ENCODE peak calls at places on chromosomes 5 and 9, in seven cellular contexts. K is SK-N-SH, I is OCI-LY7, C is hepatocyte, M is GM23248, H is MM.1S, P is HCT116. Q is an unnamed sample.

GRCh38 chr9:96493757-96494156 is 43.8 kb downstream of the HABP4 start:
- DNase-seq in K (no peak), I (no peak), C (no peak), M (no peak), H (no peak), P (no peak), Q (no peak)

GRCh38 chr5:117877731-117878130 is 1110.6 kb downstream of the DTWD2 start:
- DNase-seq in K (no peak), I (no peak), C (no peak), M (no peak), H (no peak), P (no peak), Q (no peak)

GRCh38 chr5:154179846-154180710 is 10.5 kb upstream of the GALNT10 start:
- DNase-seq in K (peak; percentile 64), I (peak; percentile 71), C (peak; percentile 76), M (peak; percentile 82), H (peak; percentile 75), P (peak; percentile 40), Q (peak; percentile 85)

GRCh38 chr9:18665947-18666346 is 192.0 kb downstream of the ADAMTSL1 start:
- DNase-seq in K (no peak), I (no peak), C (no peak), M (peak; percentile 25), H (no peak), P (no peak), Q (no peak)

GRCh38 chr9:74770508-74771261 is 117.0 kb downstream of the TRPM6 start:
- DNase-seq in K (peak; percentile 62), I (peak; percentile 71), C (peak; percentile 35), M (peak; percentile 41), H (peak; percentile 56), P (peak; percentile 47), Q (peak; percentile 89)

GRCh38 chr9:136171009-136171800 is 33.7 kb downstream of the LHX3 start:
- DNase-seq in K (no peak), I (no peak), C (peak; percentile 71), M (no peak), H (no peak), P (no peak), Q (peak; percentile 87)

GRCh38 chr5:102152906-102153787 is 142.9 kb downstream of the SLCO4C1 start:
- DNase-seq in K (peak; percentile 69), I (peak; percentile 11), C (peak; percentile 58), M (peak; percentile 42), H (peak; percentile 28), P (peak; percentile 35), Q (peak; percentile 76)

GRCh38 chr5:980941-981340 is 27.7 kb upstream of the NKD2 start:
- DNase-seq in K (no peak), I (no peak), C (peak; percentile 23), M (peak; percentile 53), H (no peak), P (no peak), Q (no peak)

GRCh38 chr9:70418822-70419545 is 4.5 kb upstream of the KLF9 start:
- DNase-seq in K (peak; percentile 84), I (peak; percentile 83), C (peak; percentile 96), M (peak; percentile 99), H (peak; percentile 87), P (peak; percentile 80), Q (peak; percentile 81)

GRCh38 chr5:140631831-140632365 is 1.1 kb downstream of the CD14 start:
- DNase-seq in K (no peak), I (no peak), C (no peak), M (no peak), H (peak; percentile 17), P (no peak), Q (peak; percentile 8)

GRCh38 chr9:14080940-14081621 is 232.9 kb downstream of the NFIB start:
- DNase-seq in K (no peak), I (peak; percentile 22), C (no peak), M (peak; percentile 9), H (no peak), P (no peak), Q (peak; percentile 13)

DNA sequence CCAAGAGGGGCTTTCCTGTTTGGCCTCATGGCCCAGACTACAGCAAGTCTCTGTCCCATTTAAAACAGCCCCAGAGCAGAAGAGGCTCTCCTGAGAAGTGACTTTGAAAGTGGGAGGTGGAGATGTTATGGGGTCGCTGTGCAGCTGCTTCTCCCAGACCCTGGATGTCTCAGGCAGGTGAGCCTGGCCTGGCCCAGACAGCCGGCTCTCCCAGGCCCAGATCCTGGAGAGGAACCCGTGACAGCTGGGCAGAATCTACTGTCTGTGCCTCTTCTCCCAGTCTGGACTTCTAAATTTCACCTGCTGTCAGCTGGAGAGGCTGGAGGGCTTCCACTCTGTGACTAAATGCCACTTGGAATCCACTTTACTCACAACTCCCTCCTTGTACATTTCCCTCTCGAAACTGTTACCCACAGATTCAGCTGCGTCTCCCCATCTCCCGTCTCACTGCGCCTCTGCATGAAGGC is 20.5 kb downstream of the FAM78A start:
- DNase-seq in K (no peak), I (no peak), C (no peak), M (no peak), H (no peak), P (no peak), Q (no peak)
- H3K4me2 ChIP-seq in K (no peak overlapping the region), I (peak overlapping the region; percentile 71), C (no peak overlapping the region), M (peak overlapping the region; percentile 79), H (peak overlapping the region; percentile 85), P (no peak overlapping the region), Q (no peak overlapping the region)

GRCh38 chr5:40797273-40798011 is 732 bp downstream of the PRKAA1 start:
- DNase-seq in K (peak; percentile 91), I (peak; percentile 75), C (peak; percentile 82), M (peak; percentile 80), H (peak; percentile 76), P (peak; percentile 24), Q (peak; percentile 80)

GRCh38 chr5:40796487-40796889 is 1.7 kb downstream of the PRKAA1 start:
- DNase-seq in K (no peak), I (peak; percentile 5), C (no peak), M (peak; percentile 76), H (no peak), P (no peak), Q (no peak)

GRCh38 chr5:40798012-40798855 is at the start of gene PRKAA1:
- DNase-seq in K (peak; percentile 98), I (peak; percentile 89), C (peak; percentile 97), M (peak; percentile 95), H (peak; percentile 90), P (peak; percentile 61), Q (peak; percentile 93)

GRCh38 chr5:40799248-40799647 is 1.1 kb upstream of the PRKAA1 start:
- DNase-seq in K (no peak), I (no peak), C (no peak), M (peak; percentile 21), H (no peak), P (no peak), Q (no peak)

GRCh38 chr5:40798856-40799210 is 659 bp upstream of the PRKAA1 start:
- DNase-seq in K (no peak), I (no peak), C (no peak), M (no peak), H (no peak), P (no peak), Q (no peak)
- TF ChIP-seq EZH2phosphoT487 in K (no peak), I (no peak), C (no peak), M (no peak), H (no peak), P (no peak), Q (no peak)

GRCh38 chr5:58886315-58887207 is 303.7 kb downstream of the RAB3C start:
- DNase-seq in K (peak; percentile 72), I (peak; percentile 57), C (peak; percentile 83), M (peak; percentile 76), H (peak; percentile 64), P (peak; percentile 28), Q (peak; percentile 88)
- H3K4me2 ChIP-seq in K (no peak overlapping the region), I (no peak overlapping the region), C (no peak overlapping the region), M (no peak overlapping the region), H (peak overlapping the region; percentile 25), P (no peak overlapping the region), Q (no peak overlapping the region)

GRCh38 chr9:21589344-21590056 is 107.4 kb upstream of the IFNE start:
- DNase-seq in K (no peak), I (no peak), C (no peak), M (no peak), H (no peak), P (peak; percentile 60), Q (no peak)

GRCh38 chr9:21585756-21586752 is 103.9 kb upstream of the IFNE start:
- DNase-seq in K (no peak), I (no peak), C (no peak), M (peak; percentile 43), H (no peak), P (no peak), Q (no peak)

GRCh38 chr9:21592063-21592338 is 109.9 kb upstream of the IFNE start:
- DNase-seq in K (no peak), I (no peak), C (no peak), M (no peak), H (no peak), P (no peak), Q (no peak)

GRCh38 chr9:21590058-21590996 is 108.2 kb upstream of the IFNE start:
- DNase-seq in K (no peak), I (no peak), C (no peak), M (peak; percentile 50), H (no peak), P (no peak), Q (no peak)

DNA sequence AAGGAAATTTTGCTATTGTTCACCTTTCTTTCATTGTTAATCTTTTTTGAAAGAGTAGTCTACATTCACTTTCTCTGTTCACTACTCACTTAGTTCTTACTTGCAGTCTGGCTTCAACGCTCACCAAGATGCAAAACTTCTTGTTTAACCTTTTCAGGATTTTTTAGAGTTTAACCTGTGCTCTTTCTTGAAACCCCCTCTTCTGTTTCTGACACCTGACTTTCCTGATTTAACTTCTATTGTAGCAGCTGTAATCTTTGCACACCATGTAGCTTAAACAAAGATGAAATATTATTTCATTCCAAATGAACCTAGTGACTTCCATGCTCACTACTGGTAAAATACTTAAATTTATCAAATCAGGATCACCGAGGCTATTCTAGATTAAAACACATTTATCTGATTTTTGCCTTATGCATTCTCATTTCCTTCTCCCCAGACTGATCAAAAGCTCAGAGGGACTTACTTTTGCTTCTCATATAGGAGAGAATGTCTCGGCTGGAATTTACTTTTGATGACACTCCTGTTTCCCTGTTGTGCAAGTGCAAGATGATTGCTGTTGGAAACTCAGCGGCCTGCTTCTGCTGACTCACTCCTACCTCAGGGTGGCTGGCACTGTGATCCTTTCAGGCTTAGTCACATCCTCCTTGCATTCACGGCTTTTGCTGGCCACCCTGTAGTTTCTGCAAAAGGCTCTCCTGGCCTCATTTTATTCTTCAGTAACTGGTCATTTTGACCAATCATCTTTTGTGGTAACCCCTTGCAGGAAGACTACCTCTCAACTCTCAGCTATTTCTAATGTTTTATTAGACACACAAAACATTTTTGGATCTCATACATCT is 109.3 kb upstream of the IFNE start:
- DNase-seq in K (no peak), I (no peak), C (peak; percentile 85), M (peak; percentile 99), H (no peak), P (peak; percentile 94), Q (peak; percentile 53)
- TF ChIP-seq EZH2phosphoT487 in K (no peak), I (no peak), C (no peak), M (no peak), H (no peak), P (no peak), Q (no peak)

DNA sequence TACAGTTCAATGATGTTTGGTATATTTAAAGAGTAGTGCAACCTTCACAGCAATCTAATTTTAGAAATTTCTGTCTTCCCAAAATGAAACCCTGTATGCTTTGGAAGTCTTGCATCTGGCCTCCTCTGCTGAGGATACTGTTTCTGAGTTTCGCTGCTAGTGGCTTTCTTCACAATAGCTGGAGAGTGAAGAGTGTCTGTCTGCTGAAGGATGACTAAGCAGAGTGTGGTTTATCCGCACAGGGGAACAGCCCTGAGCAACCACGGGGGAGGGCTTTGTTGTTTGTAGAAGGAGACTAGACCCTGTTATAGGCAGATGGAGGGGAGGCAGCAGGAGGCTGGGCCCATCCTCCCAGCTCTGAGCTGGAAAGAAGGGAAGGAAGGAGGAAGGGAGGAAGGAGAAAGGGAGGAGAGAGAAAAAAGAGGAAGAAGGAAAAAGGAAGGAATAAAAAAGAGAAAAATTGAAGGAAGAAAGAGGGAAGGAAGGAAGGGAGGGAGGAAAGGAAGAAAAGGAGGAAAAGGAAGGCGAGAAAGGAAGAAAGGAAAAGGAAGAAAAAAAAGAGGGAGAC is 10.5 kb upstream of the IRX2 start:
- DNase-seq in K (no peak), I (no peak), C (no peak), M (peak; percentile 15), H (no peak), P (no peak), Q (peak; percentile 27)
- H3K4me2 ChIP-seq in K (no peak overlapping the region), I (no peak overlapping the region), C (no peak overlapping the region), M (no peak overlapping the region), H (peak overlapping the region; percentile 88), P (no peak overlapping the region), Q (peak overlapping the region; percentile 9)

Q was measured in GM23338.